ENCODE peak calls at places on chromosomes 11 and 22, in ten cellular contexts. K is renal cortical epithelial cell; N is naive thymus-derived CD8-positive, alpha-beta T cell; D is Daoy; U is keratinocyte; Y is naive B cell; J is sigmoid colon; E is coronary artery; V is activated T-cell treated with anti-CD3 and anti-CD28 coated beads, Interleukin-2, amount 50 U/mL, for 4 hours; H is NCI-H774. I is an unnamed sample.

GRCh38 chr11:66851698-66852465 is 5.0 kb upstream of the LRFN4 start:
- DNase-seq in Y (no peak), H (no peak), V (no peak), D (no peak), K (no peak), N (no peak), U (no peak), J (peak), E (no peak), I (no peak)

GRCh38 chr11:95700471-95700817 is 89.1 kb downstream of the FAM76B start:
- DNase-seq in K (no peak), J (no peak), D (no peak), Y (no peak), U (no peak), N (no peak), H (no peak), E (no peak), V (no peak), I (no peak)

GRCh38 chr11:120722539-120722938 is 211.0 kb downstream of the GRIK4 start:
- DNase-seq in H (no peak), Y (no peak), N (no peak), U (no peak), E (no peak), D (no peak), J (no peak), K (no peak), V (no peak), I (no peak)

GRCh38 chr11:19756675-19757475 is 44.2 kb downstream of the NAV2 start:
- DNase-seq in V (no peak), E (peak), J (peak), N (no peak), K (peak), H (no peak), U (no peak), D (no peak), Y (no peak), I (no peak)

GRCh38 chr11:113435190-113435968 is 39.8 kb downstream of the DRD2 start:
- DNase-seq in D (no peak), E (no peak), N (no peak), J (no peak), K (no peak), H (no peak), U (no peak), V (no peak), Y (no peak), I (no peak)

GRCh38 chr11:18748766-18749375 is 22.9 kb upstream of the IGSF22 start:
- DNase-seq in H (no peak), Y (no peak), U (no peak), J (no peak), K (peak), N (no peak), E (no peak), D (peak), V (no peak), I (no peak)

GRCh38 chr11:8828580-8829358 is 82.2 kb upstream of the AKIP1 start:
- DNase-seq in Y (no peak), V (no peak), J (peak), D (no peak), N (no peak), E (no peak), U (no peak), H (no peak), K (no peak), I (no peak)

GRCh38 chr11:118980191-118980881 is 8.8 kb downstream of the FOXR1 start:
- DNase-seq in K (no peak), H (no peak), V (no peak), N (no peak), U (no peak), E (no peak), J (peak), D (no peak), Y (no peak), I (no peak)

GRCh38 chr11:32891657-32892354 is 805 bp upstream of the QSER1 start:
- DNase-seq in K (peak), N (no peak), J (no peak), Y (no peak), V (no peak), U (no peak), H (peak), E (no peak), D (peak), I (no peak)

GRCh38 chr11:79304599-79305212 is 136.1 kb downstream of the TENM4 start:
- DNase-seq in U (no peak), N (no peak), K (peak), V (no peak), H (no peak), Y (no peak), D (no peak), E (no peak), J (no peak), I (no peak)

GRCh38 chr22:32916025-32916424 is 114.5 kb downstream of the TIMP3 start:
- DNase-seq in U (no peak), Y (no peak), D (no peak), J (no peak), V (no peak), N (no peak), H (no peak), K (no peak), E (no peak), I (no peak)

GRCh38 chr11:86952221-86952875 is 2.8 kb downstream of the FZD4 start:
- DNase-seq in Y (no peak), J (no peak), H (no peak), U (no peak), E (no peak), V (no peak), K (no peak), N (no peak), D (no peak), I (no peak)

GRCh38 chr11:118659314-118659939 is 20.0 kb downstream of the TREH start:
- DNase-seq in N (peak), Y (peak), V (peak), E (peak), D (peak), U (peak), H (peak), J (peak), K (peak), I (peak)

GRCh38 chr22:19367763-19368367 is 63.7 kb downstream of the HIRA start:
- DNase-seq in J (no peak), H (no peak), V (no peak), E (peak), K (no peak), U (no peak), D (no peak), N (no peak), Y (no peak), I (no peak)

GRCh38 chr22:46896568-46897245 is 134.3 kb downstream of the TBC1D22A start:
- DNase-seq in H (no peak), U (no peak), K (no peak), E (no peak), N (no peak), V (no peak), Y (peak), J (no peak), D (no peak), I (no peak)

GRCh38 chr11:126782810-126783209 is 217.8 kb downstream of the KIRREL3 start:
- DNase-seq in N (no peak), D (no peak), U (no peak), E (no peak), H (no peak), J (no peak), V (no peak), Y (no peak), K (no peak), I (peak)

GRCh38 chr22:47299211-47299878 is 536.9 kb downstream of the TBC1D22A start:
- DNase-seq in J (no peak), V (no peak), N (no peak), K (no peak), E (peak), H (no peak), Y (no peak), D (no peak), U (no peak), I (no peak)

GRCh38 chr11:94604496-94604895 is 37.3 kb downstream of the PIWIL4 start:
- DNase-seq in K (peak), V (no peak), H (no peak), D (no peak), U (no peak), E (no peak), Y (no peak), J (no peak), N (no peak), I (no peak)

GRCh38 chr22:35491908-35492380 is 48.7 kb upstream of the RASD2 start:
- DNase-seq in N (no peak), J (no peak), E (no peak), U (no peak), Y (no peak), V (no peak), K (no peak), D (no peak), H (no peak), I (no peak)

GRCh38 chr11:11578542-11578941 is 43.3 kb downstream of the GALNT18 start:
- DNase-seq in V (no peak), K (no peak), E (peak), N (no peak), Y (no peak), D (no peak), U (no peak), J (no peak), H (no peak), I (no peak)

GRCh38 chr11:76459299-76459698 is 14.5 kb downstream of the EMSY start:
- DNase-seq in V (no peak), U (no peak), D (no peak), K (no peak), J (no peak), N (no peak), H (no peak), E (no peak), Y (no peak), I (no peak)

GRCh38 chr11:100691886-100692285 is 4.8 kb downstream of the ARHGAP42 start:
- DNase-seq in Y (no peak), K (no peak), H (no peak), E (no peak), V (no peak), U (no peak), J (no peak), N (no peak), D (no peak), I (no peak)

GRCh38 chr22:36453266-36453607 is 28.2 kb downstream of the TXN2 start:
- DNase-seq in Y (peak), J (no peak), U (no peak), K (no peak), H (no peak), D (no peak), N (no peak), V (no peak), E (no peak), I (peak)

GRCh38 chr11:640021-640706 is 3.1 kb downstream of the DRD4 start:
- DNase-seq in J (no peak), Y (peak), V (no peak), H (no peak), D (no peak), U (no peak), N (no peak), E (no peak), K (no peak), I (no peak)

I was measured in GF-D8.